ENCODE peak calls at places on chromosome 17, in five cellular contexts. T is Peyer's patch, W is GM12892, V is posterior vena cava, R is tibial artery. O is an unnamed sample.

GRCh38 chr17:8724451-8724850 is 20.2 kb downstream of the CCDC42 start:
- DNase-seq in R (no peak), W (no peak), T (no peak), V (peak; percentile 40), O (peak; percentile 48)

GRCh38 chr17:64385187-64386083 is 5.2 kb downstream of the PECAM1 start:
- DNase-seq in V (peak; percentile 84), R (peak; percentile 73), T (no peak), W (no peak), O (peak; percentile 60)

GRCh38 chr17:7579001-7579838 is at the start of gene CD68:
- DNase-seq in T (peak; percentile 75), W (peak; percentile 68), R (peak; percentile 91), V (peak; percentile 92), O (peak; percentile 98)

GRCh38 chr17:70622382-70623260 is 453.3 kb downstream of the KCNJ2 start:
- DNase-seq in R (no peak), V (no peak), T (no peak), W (no peak), O (peak; percentile 59)

GRCh38 chr17:27860971-27861669 is 32.0 kb downstream of the LYRM9 start:
- DNase-seq in V (no peak), T (no peak), R (no peak), W (no peak), O (peak; percentile 45)

GRCh38 chr17:13925579-13925978 is 143.7 kb upstream of the COX10 start:
- DNase-seq in W (no peak), R (no peak), T (no peak), V (no peak), O (no peak)

GRCh38 chr17:55285340-55286301 is 20.9 kb downstream of the HLF start:
- DNase-seq in V (peak; percentile 95), T (peak; percentile 54), R (peak; percentile 98), W (no peak), O (peak; percentile 53)

GRCh38 chr17:57552114-57552601 is 192.9 kb downstream of the CCDC182 start:
- DNase-seq in V (no peak), W (peak; percentile 59), T (peak; percentile 64), R (no peak), O (peak; percentile 14)

GRCh38 chr17:82077617-82078358 is 12.2 kb upstream of the DUS1L start:
- DNase-seq in T (no peak), W (no peak), R (no peak), V (no peak), O (no peak)

GRCh38 chr17:27657620-27658019 is 26.6 kb downstream of the LGALS9 start:
- DNase-seq in T (no peak), V (peak; percentile 50), W (no peak), R (no peak), O (peak; percentile 36)

GRCh38 chr17:5329784-5330557 is 47.9 kb downstream of the RABEP1 start:
- DNase-seq in W (no peak), T (peak; percentile 43), V (no peak), R (no peak), O (no peak)

GRCh38 chr17:49277638-49278037 is 47.1 kb upstream of the PHOSPHO1 start:
- DNase-seq in T (no peak), V (no peak), W (no peak), R (no peak), O (peak; percentile 54)

GRCh38 chr17:58506354-58507080 is 7.9 kb downstream of the MTMR4 start:
- DNase-seq in V (no peak), R (no peak), W (no peak), T (no peak), O (no peak)

GRCh38 chr17:40097931-40098845 is 2.2 kb downstream of the NR1D1 start:
- DNase-seq in W (no peak), T (no peak), V (no peak), R (peak; percentile 94), O (peak; percentile 92)

GRCh38 chr17:65229596-65229995 is 92.4 kb downstream of the RGS9 start:
- DNase-seq in W (no peak), T (no peak), R (no peak), V (no peak), O (no peak)

GRCh38 chr17:41801374-41802062 is 10.2 kb downstream of the P3H4 start:
- DNase-seq in R (peak; percentile 83), V (peak; percentile 94), W (peak; percentile 86), T (peak; percentile 80), O (peak; percentile 88)

O was measured in epithelial cell of esophagus.